ENCODE peak calls at places on chromosomes 6 and 20, in nine cellular contexts. N is effector memory CD4-positive, alpha-beta T cell; W is body of pancreas; Y is naive thymus-derived CD4-positive, alpha-beta T cell; B is cardiac muscle cell; D is left ventricle myocardium inferior; X is tibial nerve; H is right cardiac atrium; P is ovary. M is an unnamed sample. For H3K4me1, the result is how much of the 10 kb centered on the place peaks cover.

GRCh38 chr6:166933396-166933795 is 23.0 kb downstream of the RNASET2 start:
- DNase-seq in H (no peak), X (no peak), W (no peak), N (no peak), D (no peak), B (no peak), P (no peak), Y (no peak), M (no peak)

GRCh38 chr6:146224988-146225387 is 196.1 kb downstream of the GRM1 start:
- DNase-seq in H (no peak), W (no peak), N (no peak), B (peak), P (no peak), X (no peak), D (no peak), Y (no peak), M (no peak)

GRCh38 chr6:112337209-112337638 is 9.9 kb upstream of the RFPL4B start:
- DNase-seq in X (peak), N (no peak), P (peak), H (peak), W (peak), D (peak), B (peak), Y (no peak), M (peak)

GRCh38 chr6:71294121-71294523 is 5.5 kb downstream of the OGFRL1 start:
- DNase-seq in H (no peak), W (no peak), D (no peak), X (no peak), P (no peak), B (peak), Y (no peak), N (no peak), M (no peak)

GRCh38 chr6:144017167-144018094 is 9.4 kb upstream of the PLAGL1 start:
- DNase-seq in Y (no peak), N (no peak), X (no peak), D (no peak), P (no peak), B (no peak), W (no peak), H (no peak), M (no peak)

GRCh38 chr20:9035129-9035528 is 33.8 kb upstream of the PLCB4 start:
- DNase-seq in P (no peak), N (no peak), D (no peak), H (peak), X (no peak), B (peak), W (no peak), Y (no peak), M (no peak)

GRCh38 chr20:54545959-54546358 is 70.6 kb downstream of the DOK5 start:
- DNase-seq in X (no peak), Y (no peak), W (no peak), P (no peak), B (peak), N (no peak), H (no peak), D (no peak), M (no peak)

GRCh38 chr20:44111712-44112335 is 75.2 kb downstream of the JPH2 start:
- DNase-seq in X (no peak), Y (no peak), N (no peak), B (peak), W (no peak), H (no peak), P (no peak), D (no peak), M (no peak)

GRCh38 chr20:3710703-3711417 is 1.5 kb downstream of the SIGLEC1 start:
- DNase-seq in X (peak), Y (peak), P (peak), B (peak), H (peak), N (peak), D (peak), W (peak), M (no peak)

GRCh38 chr20:20360464-20360863 is 7.4 kb upstream of the INSM1 start:
- DNase-seq in N (no peak), W (peak), B (peak), X (no peak), P (no peak), Y (peak), D (no peak), H (no peak), M (peak)

GRCh38 chr6:104326173-104327001 is 533.3 kb downstream of the HACE1 start:
- DNase-seq in P (no peak), H (no peak), Y (no peak), B (peak), W (no peak), D (no peak), N (no peak), X (no peak), M (no peak)

GRCh38 chr6:41066867-41067304 is 5.3 kb downstream of the OARD1 start:
- DNase-seq in W (peak), H (peak), D (peak), X (peak), B (peak), N (peak), Y (peak), P (peak), M (no peak)

GRCh38 chr20:53291548-53291947 is 302.1 kb downstream of the ZNF217 start:
- DNase-seq in N (no peak), P (no peak), W (peak), X (no peak), D (no peak), B (no peak), Y (no peak), H (no peak), M (no peak)

GRCh38 chr6:7910654-7911344 is at the start of gene TXNDC5:
- DNase-seq in N (peak), H (peak), W (peak), P (peak), X (peak), Y (peak), D (peak), B (peak), M (no peak)

GRCh38 chr6:150029276-150029675 is 3.9 kb upstream of the RAET1L start:
- DNase-seq in N (no peak), X (no peak), W (no peak), H (no peak), D (no peak), P (no peak), B (no peak), Y (no peak), M (no peak)

GRCh38 chr6:113859349-113860164 is 2.4 kb downstream of the MARCKS start:
- DNase-seq in W (peak), Y (no peak), B (peak), P (peak), H (peak), X (peak), D (peak), N (no peak), M (no peak)

GRCh38 chr20:4161447-4162251 is 146.3 kb upstream of the RNF24 start:
- DNase-seq in Y (no peak), H (peak), X (no peak), N (no peak), W (peak), P (peak), D (no peak), B (peak), M (no peak)

GRCh38 chr6:22622390-22622789 is 53.0 kb downstream of the HDGFL1 start:
- DNase-seq in W (no peak), H (no peak), N (no peak), B (no peak), Y (no peak), P (no peak), D (no peak), X (no peak), M (no peak)

GRCh38 chr6:36728289-36729168 is 30.9 kb downstream of the RAB44 start:
- DNase-seq in P (no peak), D (no peak), Y (no peak), W (no peak), N (no peak), H (no peak), X (no peak), B (no peak), M (no peak)
- H3K4me1 ChIP-seq in P (under half), D (under half), Y (under half), W (under half), N (under half), H (under half), X (under half), B (under half), M (under half)

GRCh38 chr20:50152394-50153152 is 950 bp downstream of the PEDS1 start:
- DNase-seq in B (no peak), X (no peak), P (no peak), N (no peak), Y (no peak), H (no peak), D (no peak), W (peak), M (no peak)

GRCh38 chr20:50153153-50153499 is 397 bp downstream of the PEDS1 start:
- DNase-seq in N (no peak), D (no peak), X (no peak), B (no peak), W (no peak), Y (no peak), H (no peak), P (no peak), M (no peak)

GRCh38 chr20:50149481-50150254 is 3.9 kb downstream of the PEDS1 start:
- DNase-seq in N (no peak), P (no peak), W (peak), H (no peak), B (no peak), D (no peak), Y (no peak), X (no peak), M (no peak)

GRCh38 chr20:50153500-50154377 is at the start of gene PEDS1:
- DNase-seq in W (peak), N (peak), D (peak), Y (peak), B (peak), H (peak), P (peak), X (peak), M (no peak)

DNA sequence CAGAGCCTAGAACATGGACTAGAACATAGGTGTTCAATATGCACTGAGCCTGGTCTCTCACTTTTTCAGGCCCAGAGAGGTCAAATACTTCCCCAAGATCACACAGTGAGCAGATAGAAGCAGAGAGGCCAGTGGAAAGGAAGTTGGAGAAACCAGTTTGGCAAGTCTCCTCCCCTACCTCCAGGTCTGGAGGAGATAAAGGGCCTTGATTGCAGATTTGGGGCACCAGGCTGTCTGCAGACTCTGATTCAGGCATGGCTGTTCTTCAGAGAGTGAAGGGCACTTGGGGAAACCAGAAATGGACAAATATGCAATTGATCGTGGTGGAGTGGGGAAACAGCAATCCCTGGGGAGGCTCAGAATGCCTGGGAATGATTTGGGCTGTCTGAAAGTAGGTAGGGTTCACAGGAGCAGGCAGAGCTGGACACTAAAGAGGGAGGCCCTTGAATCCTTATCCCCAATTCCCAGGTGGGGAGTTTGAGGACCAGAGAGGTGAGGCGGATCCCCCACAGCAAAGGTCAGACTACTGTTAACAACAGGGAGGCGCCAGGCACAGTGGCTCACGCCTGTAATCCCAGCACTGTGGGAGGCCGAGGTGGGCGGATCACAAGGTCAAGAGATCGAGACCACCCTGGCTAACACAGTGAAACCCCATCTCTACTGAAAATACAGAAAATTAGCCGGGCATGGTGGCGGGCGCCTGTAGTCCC is 2.3 kb downstream of the PEDS1 start:
- DNase-seq in X (no peak), N (no peak), Y (no peak), D (no peak), W (peak), H (no peak), B (no peak), P (no peak), M (no peak)
- H3K4me1 ChIP-seq in X (under half), N (under half), Y (under half), D (half or more), W (half or more), H (under half), B (under half), P (under half), M (half or more)

DNA sequence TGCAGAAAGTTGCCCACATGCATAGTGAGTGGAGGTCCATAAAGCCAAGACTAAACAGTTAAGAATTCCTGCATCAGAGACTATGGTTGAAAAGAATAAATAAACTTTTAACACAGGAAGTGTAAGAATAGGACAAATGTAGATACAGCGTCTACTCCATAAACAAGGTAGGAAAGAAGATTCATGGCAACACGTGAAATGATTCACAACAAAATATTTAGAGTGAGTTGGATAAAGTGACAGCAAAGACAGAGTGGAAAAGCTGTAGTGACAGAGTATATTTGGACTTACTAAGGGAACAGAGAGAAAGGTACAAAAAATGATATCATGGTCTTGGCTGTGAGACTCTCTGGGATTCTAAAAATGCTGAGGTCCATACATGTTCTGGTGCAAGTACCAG is 21.9 kb upstream of the KIAA0408 start:
- DNase-seq in W (no peak), D (no peak), N (no peak), X (no peak), H (no peak), Y (no peak), P (no peak), B (no peak), M (no peak)
- H3K4me1 ChIP-seq in W (under half), D (under half), N (under half), X (under half), H (under half), Y (under half), P (under half), B (under half), M (under half)

GRCh38 chr6:15386756-15387112 is 140.9 kb downstream of the JARID2 start:
- DNase-seq in B (no peak), P (no peak), D (no peak), Y (no peak), W (no peak), N (no peak), H (no peak), X (no peak), M (no peak)
- H3K4me1 ChIP-seq in B (half or more), P (under half), D (half or more), Y (under half), W (under half), N (under half), H (under half), X (under half), M (under half)

GRCh38 chr6:129691709-129692108 is 18.3 kb downstream of the ARHGAP18 start:
- DNase-seq in N (no peak), W (no peak), X (no peak), Y (no peak), B (no peak), P (no peak), D (no peak), H (no peak), M (no peak)

GRCh38 chr6:129692467-129692866 is 17.5 kb downstream of the ARHGAP18 start:
- DNase-seq in X (no peak), W (no peak), Y (no peak), D (no peak), B (no peak), P (no peak), H (no peak), N (no peak), M (no peak)

GRCh38 chr6:129686941-129687627 is 22.9 kb downstream of the ARHGAP18 start:
- DNase-seq in P (no peak), B (peak), X (no peak), N (peak), W (no peak), D (no peak), H (no peak), Y (peak), M (no peak)

GRCh38 chr6:129694036-129694435 is 15.9 kb downstream of the ARHGAP18 start:
- DNase-seq in P (no peak), W (no peak), X (no peak), N (no peak), Y (no peak), H (no peak), B (no peak), D (no peak), M (no peak)

GRCh38 chr6:129691043-129691640 is 18.8 kb downstream of the ARHGAP18 start:
- DNase-seq in W (no peak), P (no peak), H (no peak), B (no peak), N (no peak), Y (no peak), D (no peak), X (no peak), M (no peak)
- H3K4me1 ChIP-seq in W (half or more), P (under half), H (under half), B (under half), N (under half), Y (under half), D (under half), X (under half), M (under half)